ENCODE peak calls at places on chromosome 14, in six cellular contexts. F is psoas muscle; E is thoracic aorta; W is CD8-positive, alpha-beta memory T cell; T is heart left ventricle; K is SK-N-SH. Z is an unnamed sample.
A peak's percentile ranks its signal among the peaks of the same experiment; 100 is the strongest.

GRCh38 chr14:97196336-97196735 is 399.2 kb downstream of the VRK1 start:
- DNase-seq in F (no peak), E (no peak), W (no peak), T (no peak), K (no peak), Z (no peak)

GRCh38 chr14:71341160-71341559 is 433.9 kb downstream of the PCNX1 start:
- DNase-seq in F (no peak), E (no peak), W (no peak), T (no peak), K (no peak), Z (no peak)

GRCh38 chr14:92726135-92726932 is 22.1 kb downstream of the LGMN start:
- DNase-seq in F (peak; percentile 77), E (peak; percentile 54), W (peak; percentile 37), T (peak; percentile 75), K (no peak), Z (peak; percentile 7)

GRCh38 chr14:87992720-87993484 is at the start of gene GALC:
- DNase-seq in F (peak; percentile 97), E (peak; percentile 86), W (peak; percentile 92), T (peak; percentile 97), K (peak; percentile 91), Z (peak; percentile 95)

GRCh38 chr14:70317969-70318634 is 41.4 kb downstream of the COX16 start:
- DNase-seq in F (no peak), E (no peak), W (no peak), T (no peak), K (peak; percentile 63), Z (no peak)

GRCh38 chr14:105477659-105478623 is 3.3 kb downstream of the CRIP2 start:
- DNase-seq in F (no peak), E (no peak), W (peak; percentile 75), T (no peak), K (no peak), Z (peak; percentile 65)

GRCh38 chr14:26522985-26523384 is 74.8 kb downstream of the NOVA1 start:
- DNase-seq in F (no peak), E (no peak), W (no peak), T (no peak), K (no peak), Z (no peak)

GRCh38 chr14:54493293-54493692 is 4.5 kb upstream of the GMFB start:
- DNase-seq in F (no peak), E (no peak), W (no peak), T (no peak), K (peak; percentile 10), Z (no peak)

GRCh38 chr14:22532345-22533056 is 56.5 kb downstream of the DAD1 start:
- DNase-seq in F (no peak), E (no peak), W (no peak), T (no peak), K (no peak), Z (no peak)

GRCh38 chr14:69818760-69819191 is 21.7 kb upstream of the SLC10A1 start:
- DNase-seq in F (peak; percentile 64), E (no peak), W (peak; percentile 10), T (no peak), K (peak; percentile 76), Z (no peak)

GRCh38 chr14:104237651-104238423 is 99.5 kb downstream of the KIF26A start:
- DNase-seq in F (no peak), E (no peak), W (no peak), T (no peak), K (no peak), Z (no peak)

GRCh38 chr14:81728447-81728846 is 194.8 kb upstream of the SEL1L start:
- DNase-seq in F (no peak), E (no peak), W (no peak), T (no peak), K (no peak), Z (no peak)

GRCh38 chr14:25055998-25056687 is 6.2 kb upstream of the STXBP6 start:
- DNase-seq in F (no peak), E (no peak), W (no peak), T (no peak), K (no peak), Z (no peak)

GRCh38 chr14:45810152-45810872 is 557.3 kb upstream of the MIS18BP1 start:
- DNase-seq in F (no peak), E (no peak), W (no peak), T (no peak), K (no peak), Z (no peak)

GRCh38 chr14:39265741-39266588 is 32.2 kb downstream of the MIA2 start:
- DNase-seq in F (peak; percentile 87), E (no peak), W (no peak), T (peak; percentile 74), K (no peak), Z (no peak)

GRCh38 chr14:101216725-101217463 is 313.4 kb upstream of the RTL1 start:
- DNase-seq in F (peak; percentile 5), E (no peak), W (no peak), T (no peak), K (no peak), Z (no peak)

GRCh38 chr14:72666610-72667009 is 227.3 kb downstream of the DPF3 start:
- DNase-seq in F (no peak), E (no peak), W (no peak), T (no peak), K (no peak), Z (no peak)

GRCh38 chr14:72663076-72663487 is 230.8 kb downstream of the DPF3 start:
- DNase-seq in F (no peak), E (no peak), W (no peak), T (no peak), K (no peak), Z (no peak)

GRCh38 chr14:72663956-72664650 is 229.8 kb downstream of the DPF3 start:
- DNase-seq in F (no peak), E (no peak), W (no peak), T (no peak), K (no peak), Z (no peak)

GRCh38 chr14:72664651-72665050 is 229.2 kb downstream of the DPF3 start:
- DNase-seq in F (no peak), E (no peak), W (no peak), T (no peak), K (no peak), Z (no peak)

DNA sequence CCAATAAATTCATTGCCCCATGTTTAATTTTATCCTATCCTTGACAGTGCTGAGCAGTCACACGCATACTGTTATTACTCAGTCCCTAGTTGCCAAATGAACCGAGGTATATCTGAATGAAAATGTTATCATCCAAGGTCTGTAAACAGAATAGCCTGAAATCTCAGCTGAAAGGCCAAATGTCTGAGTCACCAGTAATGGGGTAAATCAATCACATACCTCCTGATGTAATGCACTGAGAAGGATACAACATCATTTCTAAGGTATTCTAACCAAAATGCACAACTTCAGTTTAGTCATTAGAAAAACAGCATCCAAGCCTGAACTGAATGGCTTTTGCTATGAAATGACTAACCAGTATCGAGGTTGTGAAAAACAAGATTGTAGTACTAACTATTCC is 228.6 kb downstream of the DPF3 start:
- DNase-seq in F (no peak), E (no peak), W (no peak), T (no peak), K (no peak), Z (no peak)
- H3K4me3 ChIP-seq in F (no peak overlapping the region), E (no peak overlapping the region), W (no peak overlapping the region), T (no peak overlapping the region), K (no peak overlapping the region), Z (no peak overlapping the region)

GRCh38 chr14:68596211-68596610 is 196.7 kb downstream of the ZFP36L1 start:
- DNase-seq in F (no peak), E (no peak), W (no peak), T (no peak), K (no peak), Z (no peak)

GRCh38 chr14:68598089-68598488 is 194.8 kb downstream of the ZFP36L1 start:
- DNase-seq in F (no peak), E (no peak), W (no peak), T (no peak), K (no peak), Z (no peak)

GRCh38 chr14:68594737-68595380 is 198.0 kb downstream of the ZFP36L1 start:
- DNase-seq in F (no peak), E (no peak), W (no peak), T (no peak), K (no peak), Z (no peak)

GRCh38 chr14:68598621-68599447 is 194.0 kb downstream of the ZFP36L1 start:
- DNase-seq in F (peak; percentile 71), E (peak; percentile 21), W (no peak), T (peak; percentile 80), K (no peak), Z (no peak)

DNA sequence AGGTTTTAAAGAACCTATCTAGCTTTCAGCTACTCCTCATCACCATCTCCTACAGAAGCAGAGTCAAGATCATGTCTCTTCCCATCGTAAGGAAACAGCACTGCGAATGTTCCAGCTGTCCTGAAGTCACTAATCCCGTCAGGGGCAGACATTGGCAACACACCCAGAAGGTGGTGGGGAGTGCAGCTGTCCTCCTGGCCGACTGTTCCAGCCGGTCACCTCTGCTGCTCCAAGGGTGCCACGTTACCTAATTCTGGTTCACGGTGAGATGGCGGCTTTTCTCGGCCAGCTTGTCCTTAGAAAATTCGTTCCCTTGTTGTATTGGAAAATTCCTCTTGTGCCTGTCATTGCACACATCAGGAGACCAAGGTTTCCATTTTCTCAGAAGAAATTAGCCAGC is 196.2 kb downstream of the ZFP36L1 start:
- DNase-seq in F (peak; percentile 89), E (no peak), W (no peak), T (no peak), K (no peak), Z (no peak)
- H3K27ac ChIP-seq in F (peak overlapping the region; percentile 76), E (no peak overlapping the region), W (no peak overlapping the region), T (no peak overlapping the region), K (no peak overlapping the region), Z (no peak overlapping the region)

GRCh38 chr14:42140001-42140400 is 533.3 kb downstream of the LRFN5 start:
- DNase-seq in F (no peak), E (no peak), W (no peak), T (no peak), K (no peak), Z (no peak)

GRCh38 chr14:42138406-42138805 is 531.7 kb downstream of the LRFN5 start:
- DNase-seq in F (no peak), E (no peak), W (no peak), T (no peak), K (no peak), Z (no peak)

GRCh38 chr14:42140831-42141279 is 534.2 kb downstream of the LRFN5 start:
- DNase-seq in F (no peak), E (no peak), W (no peak), T (no peak), K (no peak), Z (no peak)

GRCh38 chr14:42141328-42141727 is 534.7 kb downstream of the LRFN5 start:
- DNase-seq in F (no peak), E (no peak), W (no peak), T (no peak), K (no peak), Z (no peak)

GRCh38 chr14:42143114-42143513 is 536.4 kb downstream of the LRFN5 start:
- DNase-seq in F (no peak), E (no peak), W (no peak), T (no peak), K (no peak), Z (no peak)
- H3K4me1 ChIP-seq in F (no peaks in the 10 kb centered on the region), E (no peaks in the 10 kb centered on the region), W (no peaks in the 10 kb centered on the region), T (no peaks in the 10 kb centered on the region), K (no peaks in the 10 kb centered on the region), Z (no peaks in the 10 kb centered on the region)

GRCh38 chr14:60956632-60957031 is 24.2 kb downstream of the TRMT5 start:
- DNase-seq in F (no peak), E (no peak), W (no peak), T (no peak), K (no peak), Z (no peak)

GRCh38 chr14:60956202-60956601 is 24.7 kb downstream of the TRMT5 start:
- DNase-seq in F (no peak), E (no peak), W (no peak), T (no peak), K (no peak), Z (no peak)

GRCh38 chr14:60963761-60964160 is 17.1 kb downstream of the TRMT5 start:
- DNase-seq in F (no peak), E (no peak), W (no peak), T (no peak), K (no peak), Z (no peak)

GRCh38 chr14:60958146-60958545 is 22.7 kb downstream of the TRMT5 start:
- DNase-seq in F (no peak), E (no peak), W (no peak), T (no peak), K (no peak), Z (no peak)
- H3K4me3 ChIP-seq in F (no peak overlapping the region), E (no peak overlapping the region), W (no peak overlapping the region), T (no peak overlapping the region), K (no peak overlapping the region), Z (no peak overlapping the region)

Z was measured in effector memory CD4-positive, alpha-beta T cell.